ENCODE peak calls at places on chromosome 19, in eight cellular contexts. V is cardiac fibroblast, Z is transverse colon, H is upper lobe of right lung, I is nephron progenitor cell, W is coronary artery, D is fibroblast of mammary gland, Q is breast epithelium. E is an unnamed sample.

GRCh38 chr19:33459691-33460090 is 61.9 kb downstream of the PEPD start:
- DNase-seq in V (no peak), Z (no peak), H (peak; percentile 41), I (no peak), W (no peak), D (no peak), Q (no peak), E (no peak)

GRCh38 chr19:485583-486236 is 10.6 kb upstream of the MADCAM1 start:
- DNase-seq in V (peak; percentile 11), Z (no peak), H (peak; percentile 61), I (peak; percentile 46), W (no peak), D (peak; percentile 71), Q (peak; percentile 75), E (no peak)

GRCh38 chr19:27746691-27747380 is 1466.1 kb downstream of the UQCRFS1 start:
- DNase-seq in V (peak; percentile 25), Z (peak; percentile 21), H (peak; percentile 63), I (peak; percentile 30), W (peak; percentile 70), D (peak; percentile 28), Q (peak; percentile 18), E (no peak)

GRCh38 chr19:49335071-49335783 is at the start of gene CD37:
- DNase-seq in V (no peak), Z (peak; percentile 37), H (peak; percentile 67), I (no peak), W (peak; percentile 75), D (no peak), Q (peak; percentile 18), E (no peak)

GRCh38 chr19:50392759-50393158 is 8.6 kb downstream of the POLD1 start:
- DNase-seq in V (no peak), Z (no peak), H (no peak), I (no peak), W (no peak), D (no peak), Q (no peak), E (no peak)

GRCh38 chr19:4832776-4833175 is 1.3 kb upstream of the TICAM1 start:
- DNase-seq in V (no peak), Z (no peak), H (no peak), I (no peak), W (no peak), D (no peak), Q (no peak), E (no peak)

GRCh38 chr19:44725251-44725650 is 23.3 kb upstream of the BCL3 start:
- DNase-seq in V (no peak), Z (peak; percentile 90), H (peak; percentile 77), I (no peak), W (no peak), D (no peak), Q (no peak), E (no peak)

GRCh38 chr19:16444273-16444597 is 27.5 kb downstream of the EPS15L1 start:
- DNase-seq in V (no peak), Z (no peak), H (no peak), I (no peak), W (no peak), D (no peak), Q (no peak), E (no peak)

GRCh38 chr19:6773323-6773931 is 919 bp downstream of the VAV1 start:
- DNase-seq in V (no peak), Z (peak; percentile 61), H (peak; percentile 69), I (no peak), W (no peak), D (no peak), Q (no peak), E (no peak)

GRCh38 chr19:23461120-23461519 is 65.8 kb upstream of the ZNF91 start:
- DNase-seq in V (no peak), Z (no peak), H (no peak), I (no peak), W (no peak), D (no peak), Q (no peak), E (no peak)

GRCh38 chr19:588093-588742 is 1.5 kb upstream of the HCN2 start:
- DNase-seq in V (peak; percentile 84), Z (peak; percentile 76), H (peak; percentile 83), I (peak; percentile 72), W (no peak), D (peak; percentile 69), Q (peak; percentile 52), E (no peak)

GRCh38 chr19:41219924-41220567 is 1.0 kb downstream of the AXL start:
- DNase-seq in V (peak; percentile 63), Z (peak; percentile 25), H (peak; percentile 67), I (peak; percentile 32), W (no peak), D (peak; percentile 78), Q (no peak), E (no peak)

GRCh38 chr19:39411006-39411831 is 1.2 kb upstream of the PLEKHG2 start:
- DNase-seq in V (peak; percentile 89), Z (peak; percentile 86), H (no peak), I (no peak), W (peak; percentile 92), D (peak; percentile 80), Q (peak; percentile 69), E (peak; percentile 67)

GRCh38 chr19:49497047-49497789 is 984 bp downstream of the RPS11 start:
- DNase-seq in V (peak; percentile 71), Z (peak; percentile 86), H (peak; percentile 88), I (no peak), W (no peak), D (peak; percentile 65), Q (no peak), E (no peak)

GRCh38 chr19:5895890-5896289 is 7.7 kb downstream of the NDUFA11 start:
- DNase-seq in V (no peak), Z (no peak), H (no peak), I (no peak), W (no peak), D (no peak), Q (no peak), E (no peak)

GRCh38 chr19:11024259-11024658 is 63.4 kb downstream of the SMARCA4 start:
- DNase-seq in V (no peak), Z (no peak), H (no peak), I (no peak), W (no peak), D (peak; percentile 39), Q (no peak), E (no peak)

GRCh38 chr19:7515471-7516226 is at the start of gene ZNF358:
- DNase-seq in V (peak; percentile 79), Z (peak; percentile 86), H (peak; percentile 87), I (peak; percentile 86), W (peak; percentile 82), D (peak; percentile 51), Q (peak; percentile 53), E (peak; percentile 45)

GRCh38 chr19:4174212-4174894 is 8.0 kb downstream of the SIRT6 start:
- DNase-seq in V (no peak), Z (peak; percentile 65), H (no peak), I (no peak), W (no peak), D (no peak), Q (no peak), E (no peak)

GRCh38 chr19:39607561-39607960 is 5.2 kb downstream of the LGALS13 start:
- DNase-seq in V (no peak), Z (no peak), H (no peak), I (no peak), W (no peak), D (no peak), Q (no peak), E (no peak)

GRCh38 chr19:46031781-46032596 is 8.8 kb downstream of the IGFL4 start:
- DNase-seq in V (no peak), Z (no peak), H (no peak), I (no peak), W (no peak), D (no peak), Q (peak; percentile 6), E (no peak)

GRCh38 chr19:53507523-53508442 is 30.2 kb upstream of the ZNF331 start:
- DNase-seq in V (no peak), Z (no peak), H (no peak), I (peak; percentile 20), W (no peak), D (no peak), Q (no peak), E (no peak)
- TF ChIP-seq CTCF in V (no peak), Z (no peak), H (no peak), I (no peak), W (no peak), D (no peak), Q (no peak), E (no peak)

DNA sequence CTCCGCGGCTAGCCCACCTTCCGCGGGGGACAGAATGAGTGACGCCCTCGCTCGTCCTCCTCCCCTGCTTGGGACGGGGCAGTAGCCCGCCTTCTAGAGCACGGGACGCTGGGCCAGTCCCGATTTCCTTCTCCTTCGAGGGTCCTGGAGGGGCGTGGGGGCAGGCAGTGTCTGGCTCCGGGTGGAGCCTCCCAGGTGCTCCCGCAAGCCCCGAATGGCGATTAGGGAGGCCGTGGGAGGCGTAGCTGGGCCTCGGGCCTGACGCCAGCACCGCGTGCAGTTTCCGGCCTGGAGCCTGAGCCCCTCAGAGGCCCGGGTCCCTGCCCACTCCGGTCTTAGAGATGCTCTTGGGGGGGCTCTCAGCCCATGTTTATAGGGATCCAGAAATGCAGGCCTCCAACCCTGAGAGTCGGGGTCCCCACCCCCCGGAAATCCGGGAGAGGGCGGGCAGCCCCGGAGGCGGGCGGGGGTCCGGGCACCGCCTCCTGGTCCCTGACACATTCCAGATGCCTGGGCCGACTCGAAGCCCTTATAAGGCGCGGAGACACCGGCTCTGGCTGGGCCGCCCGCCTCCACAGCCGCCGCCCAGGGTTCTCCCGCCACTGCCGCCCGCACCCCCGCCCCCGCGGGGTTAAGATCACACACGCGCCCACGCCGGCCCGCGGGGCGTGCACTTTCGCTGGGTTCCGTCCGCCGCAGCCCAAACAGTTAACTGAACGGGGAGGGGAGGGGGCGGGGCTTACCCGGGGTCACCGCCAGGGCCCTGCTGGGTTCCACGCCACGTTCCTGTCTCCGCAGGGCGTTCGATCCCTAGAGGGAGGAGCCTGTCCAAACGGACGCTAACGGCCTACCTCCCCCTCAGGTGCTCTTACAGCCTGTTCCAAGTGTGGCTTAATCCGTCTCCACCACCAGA is 1.5 kb downstream of the MYADM start:
- DNase-seq in V (peak; percentile 96), Z (peak; percentile 93), H (peak; percentile 95), I (peak; percentile 89), W (peak; percentile 98), D (peak; percentile 83), Q (peak; percentile 91), E (peak; percentile 78)
- TF ChIP-seq CTCF in V (peak; percentile 29), Z (peak; percentile 42), H (peak; percentile 13), I (no peak), W (no peak), D (no peak), Q (peak; percentile 72), E (no peak)

GRCh38 chr19:55985254-55985653 is 1.3 kb upstream of the NLRP5 start:
- DNase-seq in V (no peak), Z (no peak), H (no peak), I (no peak), W (no peak), D (no peak), Q (no peak), E (no peak)
- TF ChIP-seq CTCF in V (no peak), Z (no peak), H (no peak), I (no peak), W (no peak), D (no peak), Q (no peak), E (no peak)

DNA sequence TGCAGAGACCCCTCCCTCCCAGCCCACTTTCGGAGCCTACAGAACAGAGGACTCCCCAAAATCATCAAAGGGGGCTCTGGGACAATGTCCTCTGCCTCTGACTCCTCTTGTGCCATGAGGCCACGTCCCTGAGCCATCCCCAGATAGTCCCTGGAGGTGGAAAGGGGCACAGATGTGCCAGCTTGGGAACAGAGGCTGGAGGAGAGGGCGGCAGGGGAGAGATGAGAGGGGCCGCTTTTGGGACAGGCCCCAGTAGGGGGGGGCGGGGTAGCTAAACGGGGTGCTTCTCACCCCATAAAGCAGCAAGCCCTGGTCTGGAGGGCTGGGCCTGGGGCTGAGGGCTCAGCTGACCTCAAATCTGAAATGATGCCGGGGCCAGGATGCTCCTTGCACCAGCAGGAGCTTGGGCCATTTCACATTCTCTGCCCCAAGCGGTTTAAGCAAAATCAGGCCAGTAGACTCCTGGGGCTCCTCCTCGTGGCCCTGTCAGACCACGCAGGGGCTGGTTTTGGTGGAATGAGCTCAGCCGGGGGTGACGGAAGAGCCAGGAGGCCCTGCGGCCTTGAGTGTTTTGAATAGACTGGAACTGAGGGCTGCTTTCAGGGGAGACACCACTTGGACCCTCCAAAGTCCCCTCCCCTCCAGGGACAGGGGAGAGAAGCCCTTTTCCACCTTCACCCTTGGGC is 27.1 kb downstream of the ONECUT3 start:
- DNase-seq in V (peak; percentile 30), Z (no peak), H (no peak), I (no peak), W (no peak), D (peak; percentile 36), Q (no peak), E (no peak)
- TF ChIP-seq CTCF in V (no peak), Z (no peak), H (no peak), I (no peak), W (no peak), D (peak; percentile 21), Q (no peak), E (peak; percentile 13)

E was measured in AG09319.